ENCODE peak calls at places on chromosomes 7 and 10, in six cellular contexts. M is IMR-90; K is pancreas; D is naive thymus-derived CD4-positive, alpha-beta T cell; Q is fibroblast of lung; J is body of pancreas. H is an unnamed sample.

GRCh38 chr7:73437091-73437490 is 3.5 kb downstream of the FZD9 start:
- DNase-seq in M (no peak), K (no peak), D (no peak), Q (no peak), J (no peak), H (no peak)

GRCh38 chr10:129495697-129496096 is 28.7 kb downstream of the MGMT start:
- DNase-seq in M (no peak), K (no peak), D (no peak), Q (no peak), J (no peak), H (no peak)

GRCh38 chr10:4708123-4708759 is 117.8 kb upstream of the AKR1E2 start:
- DNase-seq in M (no peak), K (no peak), D (no peak), Q (no peak), J (no peak), H (no peak)

GRCh38 chr7:30548762-30549344 is 44.2 kb upstream of the GGCT start:
- DNase-seq in M (peak), K (no peak), D (no peak), Q (peak), J (peak), H (peak)

GRCh38 chr7:29194594-29195417 is at the start of gene CHN2:
- DNase-seq in M (no peak), K (peak), D (peak), Q (no peak), J (peak), H (peak)

GRCh38 chr7:146375155-146375554 is 258.6 kb downstream of the CNTNAP2 start:
- DNase-seq in M (no peak), K (no peak), D (no peak), Q (no peak), J (no peak), H (no peak)

GRCh38 chr10:74177140-74177677 is 26.2 kb downstream of the ADK start:
- DNase-seq in M (peak), K (peak), D (peak), Q (peak), J (peak), H (no peak)

GRCh38 chr10:49300140-49300974 is 1.4 kb downstream of the C10orf71 start:
- DNase-seq in M (peak), K (no peak), D (no peak), Q (peak), J (no peak), H (no peak)

GRCh38 chr7:149872419-149873073 is 1.2 kb upstream of the ATP6V0E2 start:
- DNase-seq in M (peak), K (peak), D (no peak), Q (peak), J (peak), H (no peak)

GRCh38 chr10:3172081-3172445 is 519 bp downstream of the PITRM1 start:
- DNase-seq in M (peak), K (no peak), D (no peak), Q (peak), J (no peak), H (no peak)

GRCh38 chr10:20888620-20889337 is 8.3 kb downstream of the NEBL start:
- DNase-seq in M (no peak), K (no peak), D (no peak), Q (peak), J (no peak), H (no peak)

GRCh38 chr10:20892011-20892585 is 5.0 kb downstream of the NEBL start:
- DNase-seq in M (no peak), K (no peak), D (no peak), Q (no peak), J (no peak), H (no peak)

GRCh38 chr10:20890009-20890408 is 7.1 kb downstream of the NEBL start:
- DNase-seq in M (no peak), K (no peak), D (no peak), Q (no peak), J (no peak), H (no peak)

GRCh38 chr10:20891338-20891714 is 5.8 kb downstream of the NEBL start:
- DNase-seq in M (no peak), K (no peak), D (no peak), Q (peak), J (no peak), H (no peak)

DNA sequence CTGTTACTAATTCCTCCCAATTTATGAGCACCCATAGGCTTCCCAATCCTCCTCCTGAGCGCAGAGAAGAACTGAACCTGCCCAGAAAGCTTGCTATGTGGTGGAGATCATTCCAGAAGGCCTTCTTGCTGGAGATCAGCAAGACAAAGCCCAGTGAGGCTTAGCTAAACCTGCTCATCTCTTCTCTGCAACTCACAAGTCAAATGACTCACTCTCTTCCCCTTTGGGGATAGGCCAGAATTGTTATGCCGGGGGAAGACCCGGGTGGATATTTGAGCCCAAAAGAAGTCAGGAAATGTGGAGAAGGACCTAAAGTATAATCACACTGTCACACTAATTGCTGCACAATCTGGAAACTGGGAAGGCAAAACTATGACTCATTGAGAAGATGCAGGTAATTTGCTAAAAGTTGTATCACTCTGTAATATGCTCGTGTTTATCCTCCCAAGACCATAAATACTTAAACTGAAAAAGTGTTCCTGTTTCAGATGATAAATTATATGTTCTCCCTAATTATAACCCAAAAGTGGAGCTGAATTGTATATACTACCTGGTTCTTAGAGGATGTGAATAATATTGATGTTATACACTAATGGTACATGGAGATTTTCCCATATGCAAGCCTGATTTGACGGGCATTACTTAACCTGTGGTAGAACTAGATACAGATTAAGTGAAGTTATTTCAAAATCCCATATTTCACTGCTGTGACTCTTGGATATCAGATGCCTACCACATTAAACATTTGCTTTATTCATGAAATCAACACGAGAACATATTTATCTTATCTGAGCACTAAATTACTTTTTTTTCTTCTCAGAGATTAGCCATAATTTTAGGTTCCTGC is 6.4 kb downstream of the NEBL start:
- DNase-seq in M (no peak), K (no peak), D (no peak), Q (peak), J (no peak), H (no peak)
- H3K27ac ChIP-seq in M (no peak), K (no peak), D (no peak), Q (no peak), J (no peak), H (no peak)

GRCh38 chr7:79292834-79293233 is 160.6 kb downstream of the MAGI2 start:
- DNase-seq in M (no peak), K (no peak), D (no peak), Q (no peak), J (no peak), H (no peak)
- H3K27ac ChIP-seq in M (no peak), K (no peak), D (no peak), Q (no peak), J (no peak), H (no peak)

GRCh38 chr7:42145539-42145938 is 91.5 kb downstream of the GLI3 start:
- DNase-seq in M (no peak), K (no peak), D (no peak), Q (no peak), J (no peak), H (no peak)
- H3K27ac ChIP-seq in M (no peak), K (no peak), D (no peak), Q (no peak), J (no peak), H (no peak)

GRCh38 chr10:21280037-21280436 is 245.4 kb downstream of the SKIDA1 start:
- DNase-seq in M (no peak), K (no peak), D (no peak), Q (no peak), J (no peak), H (no peak)

GRCh38 chr10:21278491-21279216 is 246.8 kb downstream of the SKIDA1 start:
- DNase-seq in M (peak), K (peak), D (peak), Q (peak), J (peak), H (peak)

GRCh38 chr10:21281765-21282484 is 243.6 kb downstream of the SKIDA1 start:
- DNase-seq in M (no peak), K (no peak), D (no peak), Q (no peak), J (no peak), H (no peak)

GRCh38 chr10:21281173-21281572 is 244.3 kb downstream of the SKIDA1 start:
- DNase-seq in M (no peak), K (no peak), D (no peak), Q (no peak), J (no peak), H (no peak)

DNA sequence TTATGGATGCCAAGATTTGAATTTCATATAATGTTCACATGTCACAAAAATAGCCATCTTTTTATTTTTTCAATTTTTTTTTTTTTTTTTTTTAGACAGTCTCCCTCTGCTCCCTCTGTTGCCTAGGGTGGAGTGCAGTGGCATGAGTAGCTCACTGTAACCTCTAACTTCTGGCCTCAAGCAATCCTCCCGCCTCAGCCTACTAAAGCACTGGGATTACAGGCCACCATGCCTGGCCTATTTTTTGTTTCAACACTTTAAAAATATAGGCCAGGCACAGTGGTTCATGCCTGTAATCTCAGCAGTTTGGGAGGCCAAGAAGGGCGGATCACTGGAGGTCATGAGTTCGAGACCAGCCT is 246.3 kb downstream of the SKIDA1 start:
- DNase-seq in M (no peak), K (no peak), D (no peak), Q (no peak), J (no peak), H (no peak)
- H3K27ac ChIP-seq in M (no peak), K (no peak), D (no peak), Q (no peak), J (no peak), H (no peak)

DNA sequence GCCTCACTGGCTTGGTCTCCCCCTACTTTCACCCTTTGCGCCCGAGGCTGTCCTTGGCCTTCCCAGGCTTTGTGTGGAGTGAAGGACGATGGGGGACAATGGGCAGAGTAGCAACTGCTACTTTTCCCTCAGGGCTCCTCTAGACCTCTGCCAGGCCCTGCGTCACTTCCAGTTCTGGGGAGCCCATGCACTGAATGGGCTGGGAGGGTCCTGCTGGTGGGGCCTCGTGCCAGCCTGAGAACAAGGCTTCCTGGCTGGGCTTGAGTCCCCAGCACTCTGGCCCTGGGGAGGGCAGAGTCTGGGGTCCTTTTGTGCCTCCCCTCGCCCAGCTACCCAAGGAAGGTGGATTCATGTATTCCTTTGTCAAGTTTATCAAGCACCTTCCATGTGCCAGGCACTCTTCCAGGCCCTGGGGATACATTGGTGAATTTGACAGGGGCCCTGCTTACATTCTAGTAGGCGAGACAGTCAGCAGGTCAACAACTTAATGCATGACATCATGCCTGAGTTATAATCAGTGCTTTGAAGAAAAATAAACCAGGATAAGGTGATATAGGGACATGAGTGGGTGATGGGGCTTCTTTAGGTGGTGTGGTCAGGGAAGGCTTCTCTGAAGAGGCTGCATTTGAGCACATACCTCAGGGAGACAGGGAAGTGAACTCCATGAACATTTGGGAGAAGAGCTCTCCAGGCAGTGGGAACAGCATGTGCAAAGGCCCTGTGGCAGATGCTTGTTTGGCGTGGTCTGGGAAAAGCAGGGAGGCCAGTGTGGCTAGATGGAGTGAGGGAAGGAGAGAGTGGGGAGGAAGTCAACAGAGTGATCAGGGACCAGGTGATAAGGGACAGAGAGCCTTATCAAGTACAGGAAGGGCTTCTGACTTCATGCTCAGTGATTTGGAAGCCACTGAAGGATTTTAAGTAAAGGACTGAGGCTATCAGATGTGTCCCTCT is 14.1 kb downstream of the ZMIZ1 start:
- DNase-seq in M (peak), K (peak), D (no peak), Q (no peak), J (no peak), H (no peak)
- H3K27ac ChIP-seq in M (peak), K (peak), D (no peak), Q (peak), J (peak), H (peak)

H was measured in caudate nucleus.